ENCODE peak calls at places on chromosomes 3 and 15, in five cellular contexts. R, G, X, O and M are unnamed samples.

GRCh38 chr15:36356978-36357582 is 222.3 kb upstream of the CDIN1 start:
- DNase-seq in R (no peak), G (no peak), X (peak), O (no peak), M (no peak)

GRCh38 chr3:191397771-191398170 is 63.2 kb upstream of the PYDC2 start:
- DNase-seq in R (no peak), G (peak), X (no peak), O (no peak), M (no peak)

GRCh38 chr15:82680200-82681102 is 29.2 kb downstream of the AP3B2 start:
- DNase-seq in R (peak), G (peak), X (peak), O (peak), M (peak)

GRCh38 chr15:66849393-66849745 is 147.3 kb downstream of the SMAD6 start:
- DNase-seq in R (no peak), G (no peak), X (no peak), O (no peak), M (no peak)

GRCh38 chr3:61564405-61565059 is 3.2 kb downstream of the PTPRG start:
- DNase-seq in R (peak), G (peak), X (peak), O (peak), M (peak)

GRCh38 chr3:58666683-58667082 is at the start of gene FAM3D:
- DNase-seq in R (no peak), G (no peak), X (peak), O (peak), M (no peak)

GRCh38 chr15:67080900-67081431 is 15.6 kb downstream of the SMAD3 start:
- DNase-seq in R (no peak), G (no peak), X (no peak), O (peak), M (peak)

GRCh38 chr3:191257286-191257685 is 58.2 kb downstream of the OSTN start:
- DNase-seq in R (no peak), G (no peak), X (no peak), O (no peak), M (no peak)

GRCh38 chr15:38611228-38611627 is 46.6 kb upstream of the RASGRP1 start:
- DNase-seq in R (no peak), G (no peak), X (no peak), O (no peak), M (no peak)

GRCh38 chr3:122415762-122416654 is at the start of gene WDR5B:
- DNase-seq in R (peak), G (peak), X (peak), O (peak), M (peak)

GRCh38 chr15:40038267-40038653 is 721 bp downstream of the SRP14 start:
- DNase-seq in R (no peak), G (no peak), X (no peak), O (no peak), M (no peak)

GRCh38 chr3:38573111-38573510 is 76.4 kb downstream of the SCN5A start:
- DNase-seq in R (no peak), G (no peak), X (no peak), O (no peak), M (no peak)

GRCh38 chr3:69784854-69785523 is 45.7 kb downstream of the MITF start:
- DNase-seq in R (no peak), G (no peak), X (peak), O (peak), M (peak)

GRCh38 chr3:169264711-169265110 is 398.8 kb downstream of the MECOM start:
- DNase-seq in R (peak), G (no peak), X (peak), O (no peak), M (no peak)

GRCh38 chr3:8856031-8856430 is 86.6 kb upstream of the OXTR start:
- DNase-seq in R (no peak), G (no peak), X (no peak), O (no peak), M (no peak)

GRCh38 chr3:128491900-128492352 is 1.1 kb downstream of the GATA2 start:
- DNase-seq in R (no peak), G (no peak), X (no peak), O (no peak), M (no peak)

GRCh38 chr3:26630669-26631384 is 8.3 kb downstream of the LRRC3B start:
- DNase-seq in R (no peak), G (no peak), X (no peak), O (no peak), M (no peak)

GRCh38 chr3:46978381-46978780 is 1.1 kb upstream of the NBEAL2 start:
- DNase-seq in R (no peak), G (no peak), X (no peak), O (no peak), M (peak)

GRCh38 chr3:47260605-47261004 is 22.0 kb downstream of the KIF9 start:
- DNase-seq in R (no peak), G (no peak), X (no peak), O (no peak), M (no peak)

GRCh38 chr15:52348056-52348745 is 52.6 kb upstream of the MYO5C start:
- DNase-seq in R (no peak), G (no peak), X (peak), O (no peak), M (no peak)

GRCh38 chr15:63079938-63080626 is 37.5 kb downstream of the TPM1 start:
- DNase-seq in R (no peak), G (no peak), X (peak), O (peak), M (peak)

GRCh38 chr3:166284994-166285393 is 447.8 kb upstream of the BCHE start:
- DNase-seq in R (no peak), G (no peak), X (peak), O (no peak), M (no peak)

GRCh38 chr15:52785672-52786406 is 4.3 kb downstream of the ONECUT1 start:
- DNase-seq in R (peak), G (peak), X (no peak), O (no peak), M (no peak)

GRCh38 chr3:44981220-44981619 is 5.2 kb downstream of the EXOSC7 start:
- DNase-seq in R (no peak), G (no peak), X (no peak), O (no peak), M (no peak)

GRCh38 chr3:42014949-42015533 is 53.1 kb upstream of the ULK4 start:
- DNase-seq in R (peak), G (peak), X (no peak), O (peak), M (peak)

GRCh38 chr15:91769919-91770318 is 83.6 kb upstream of the SLCO3A1 start:
- DNase-seq in R (no peak), G (no peak), X (no peak), O (no peak), M (no peak)

GRCh38 chr3:149401926-149402310 is 24.5 kb upstream of the TM4SF1 start:
- DNase-seq in R (no peak), G (no peak), X (no peak), O (no peak), M (no peak)

GRCh38 chr3:73787620-73788019 is 162.9 kb upstream of the PDZRN3 start:
- DNase-seq in R (no peak), G (no peak), X (no peak), O (no peak), M (no peak)

GRCh38 chr3:165206454-165207266 is 10.5 kb upstream of the SLITRK3 start:
- DNase-seq in R (peak), G (peak), X (peak), O (peak), M (peak)

GRCh38 chr3:25610779-25611178 is 53.9 kb downstream of the TOP2B start:
- DNase-seq in R (no peak), G (no peak), X (no peak), O (no peak), M (no peak)

GRCh38 chr3:5304789-5305680 is 117.5 kb downstream of the EDEM1 start:
- DNase-seq in R (peak), G (peak), X (peak), O (peak), M (no peak)

GRCh38 chr3:178482981-178483380 is 53.3 kb upstream of the KCNMB2 start:
- DNase-seq in R (no peak), G (no peak), X (no peak), O (no peak), M (no peak)

GRCh38 chr3:45066109-45066801 is 40.2 kb downstream of the CLEC3B start:
- DNase-seq in R (no peak), G (no peak), X (no peak), O (no peak), M (no peak)

GRCh38 chr15:58546635-58547627 is 115.1 kb downstream of the LIPC start:
- DNase-seq in R (peak), G (no peak), X (no peak), O (peak), M (peak)

DNA sequence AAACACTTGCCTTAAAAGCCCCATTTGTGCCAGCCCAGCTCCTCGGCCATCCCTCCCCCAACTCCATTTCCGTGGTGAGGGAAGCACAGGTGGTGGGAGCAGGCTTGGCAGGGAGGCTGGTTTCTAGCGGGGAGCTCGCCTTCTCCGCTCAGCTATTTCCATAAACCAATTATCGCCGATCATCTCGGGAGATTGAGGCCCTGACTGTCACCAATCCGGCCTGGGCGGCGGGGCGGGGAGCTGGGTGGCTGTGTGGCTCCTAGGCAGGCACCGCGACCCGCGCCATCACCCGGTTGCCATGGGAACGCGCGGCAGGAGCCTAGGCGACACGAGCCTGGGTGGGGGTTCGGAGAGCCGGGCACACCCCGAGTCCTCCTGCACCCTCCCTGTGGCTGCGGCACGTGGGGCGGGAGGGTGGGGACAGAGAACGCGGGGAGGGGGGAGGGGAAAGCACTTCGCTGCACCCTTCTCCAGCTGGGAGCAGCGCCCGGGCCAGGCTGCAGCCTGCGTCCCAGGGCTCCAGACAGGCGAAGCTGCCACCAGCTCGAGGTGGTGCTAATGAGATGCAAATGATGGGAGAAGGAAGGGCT is 9.3 kb downstream of the CCDC33 start:
- DNase-seq in R (no peak), G (peak), X (peak), O (no peak), M (no peak)
- H3K4me3 ChIP-seq in R (no peak), G (peak), X (no peak), O (no peak), M (no peak)

GRCh38 chr3:195156286-195156890 is 114.6 kb downstream of the XXYLT1 start:
- DNase-seq in R (no peak), G (no peak), X (no peak), O (no peak), M (no peak)
- H3K4me3 ChIP-seq in R (no peak), G (no peak), X (no peak), O (no peak), M (no peak)

GRCh38 chr15:79089890-79090486 is 592 bp downstream of the RASGRF1 start:
- DNase-seq in R (no peak), G (peak), X (no peak), O (no peak), M (no peak)
- H3K4me3 ChIP-seq in R (no peak), G (peak), X (no peak), O (peak), M (peak)

GRCh38 chr15:101650145-101650544 is 2.0 kb downstream of the TM2D3 start:
- DNase-seq in R (no peak), G (no peak), X (no peak), O (no peak), M (no peak)
- H3K4me3 ChIP-seq in R (no peak), G (no peak), X (no peak), O (peak), M (peak)

GRCh38 chr15:29670266-29670665 is 152.0 kb downstream of the TJP1 start:
- DNase-seq in R (no peak), G (no peak), X (no peak), O (no peak), M (no peak)
- H3K4me3 ChIP-seq in R (no peak), G (no peak), X (no peak), O (no peak), M (no peak)

GRCh38 chr3:14803981-14804834 is 14.6 kb upstream of the FGD5 start:
- DNase-seq in R (no peak), G (no peak), X (no peak), O (peak), M (no peak)
- H3K4me3 ChIP-seq in R (no peak), G (no peak), X (no peak), O (no peak), M (no peak)

DNA sequence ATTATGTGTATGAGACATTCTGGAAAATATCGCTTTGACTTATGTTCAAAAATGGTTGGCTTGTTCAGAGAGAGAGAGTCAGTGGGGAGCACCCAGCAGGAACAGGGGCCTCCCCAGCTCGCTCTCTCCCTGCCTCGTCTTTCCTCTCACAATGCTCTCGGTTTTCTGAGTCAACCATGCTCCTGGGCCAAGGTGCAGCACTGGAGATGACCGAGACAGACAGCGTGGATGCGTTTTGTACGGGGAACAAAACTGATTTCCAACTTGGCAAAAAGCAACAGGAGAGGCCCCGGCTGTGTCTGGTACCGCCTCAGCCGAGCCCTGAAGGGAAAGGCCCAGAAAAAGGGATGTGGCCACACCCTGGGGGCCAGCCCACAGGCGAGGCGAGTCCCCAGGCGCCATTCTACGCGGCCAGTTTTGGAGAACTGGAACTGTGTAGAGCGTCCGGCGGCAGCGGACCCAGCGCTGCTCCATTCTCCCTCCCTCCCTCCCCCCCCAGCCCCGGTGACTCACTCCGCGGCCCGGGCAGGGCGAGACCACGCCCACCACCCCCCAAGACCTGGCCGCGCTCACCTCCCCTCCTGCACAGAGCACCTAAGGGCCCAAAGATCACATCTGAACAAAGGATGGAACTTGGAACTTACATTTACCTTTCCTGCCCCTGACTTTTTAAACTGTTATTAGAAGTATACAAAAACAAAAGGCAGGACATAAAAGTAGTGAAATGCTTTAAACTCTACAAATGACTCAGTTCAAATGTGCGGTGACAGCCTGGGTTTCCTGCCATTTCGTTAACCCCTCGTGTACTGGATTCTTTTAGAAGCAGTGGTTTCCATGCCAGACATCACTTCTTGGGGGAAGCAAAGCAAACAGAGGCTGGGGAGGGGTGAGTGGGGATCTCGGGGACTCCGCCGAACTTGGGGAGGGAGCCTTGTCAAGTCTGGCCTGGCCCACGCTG is 12.7 kb downstream of the ATP10A start:
- DNase-seq in R (peak), G (peak), X (peak), O (peak), M (peak)
- H3K4me3 ChIP-seq in R (no peak), G (peak), X (no peak), O (peak), M (peak)

DNA sequence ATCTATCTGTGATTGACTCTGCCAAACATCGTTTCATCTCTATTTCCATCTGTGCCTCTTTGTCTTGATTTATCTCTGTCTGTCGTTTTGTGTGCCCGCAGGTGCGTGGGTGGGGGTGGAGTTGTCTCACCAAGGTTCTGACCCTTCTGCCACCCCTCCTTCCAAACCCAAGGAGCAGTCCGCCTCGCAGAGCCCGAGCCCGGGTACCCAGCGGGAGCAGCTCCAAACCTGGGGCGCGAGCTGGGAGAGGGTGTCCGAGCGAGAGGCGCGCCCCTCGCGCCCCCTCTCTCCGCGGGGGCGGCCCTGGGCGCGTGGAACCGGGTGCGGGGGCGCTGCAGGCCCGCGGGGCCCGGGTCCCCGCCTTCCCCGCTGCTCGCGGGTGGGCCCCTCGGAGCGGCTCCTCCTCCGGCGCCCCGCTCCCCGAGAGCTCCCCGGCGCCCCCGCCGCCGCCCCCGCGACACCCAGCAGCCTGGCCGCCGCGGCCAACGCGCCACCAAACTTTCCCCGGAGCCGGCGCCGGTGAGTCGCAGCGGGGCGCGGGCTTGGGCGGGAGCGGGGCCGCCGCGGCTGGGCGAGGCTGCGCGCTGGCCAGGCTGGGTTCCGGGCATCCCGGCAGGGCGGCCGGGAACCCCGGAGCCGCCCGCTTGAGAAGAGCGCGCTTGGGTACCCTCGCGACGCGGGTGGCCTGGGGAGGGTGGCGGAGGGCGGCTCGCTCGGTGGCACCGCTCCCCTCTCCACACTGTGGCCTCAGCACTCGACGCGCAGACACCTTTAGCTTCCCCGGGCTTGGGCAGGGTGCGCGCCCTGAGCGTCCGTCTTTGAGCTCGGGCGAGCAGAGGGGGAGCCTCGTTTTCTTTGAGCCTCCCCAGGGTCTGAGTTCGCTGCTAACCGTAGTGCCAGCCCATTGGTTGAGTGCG is at the start of gene HRH1:
- DNase-seq in R (no peak), G (peak), X (peak), O (no peak), M (peak)
- H3K4me3 ChIP-seq in R (no peak), G (peak), X (peak), O (peak), M (peak)